ENCODE peak calls at places on chromosome 4, in ten cellular contexts. C is A549, X is fibroblast of pulmonary artery, N is cardiac fibroblast, L is IMR-90, R is brain microvascular endothelial cell, T is AG10803, E is PC-3, I is tibial artery, V is fibroblast of lung. H is an unnamed sample.

GRCh38 chr4:5747746-5748365 is 36.9 kb downstream of the EVC start:
- DNase-seq in R (peak), C (no peak), L (peak), E (peak), T (peak), X (peak), I (peak), N (peak), V (peak), H (peak)

GRCh38 chr4:109560687-109561452 is 824 bp downstream of the MCUB start:
- DNase-seq in I (peak), C (peak), T (peak), L (peak), R (peak), E (peak), X (peak), V (peak), N (peak), H (peak)

GRCh38 chr4:148261861-148262260 is 180.4 kb downstream of the NR3C2 start:
- DNase-seq in E (peak), C (no peak), L (peak), X (no peak), T (no peak), N (no peak), R (no peak), V (peak), I (no peak), H (no peak)

GRCh38 chr4:3371581-3372001 is 70.2 kb upstream of the HGFAC start:
- DNase-seq in X (peak), R (no peak), V (peak), E (no peak), N (peak), I (no peak), L (peak), C (no peak), T (no peak), H (no peak)

GRCh38 chr4:128177376-128177959 is 110.1 kb downstream of the PGRMC2 start:
- DNase-seq in I (no peak), L (no peak), R (no peak), E (no peak), C (no peak), T (peak), V (peak), X (no peak), N (peak), H (no peak)

GRCh38 chr4:73418677-73419076 is 14.6 kb downstream of the ALB start:
- DNase-seq in L (no peak), V (no peak), I (no peak), T (no peak), R (no peak), N (no peak), E (no peak), X (no peak), C (no peak), H (no peak)

GRCh38 chr4:154010377-154010776 is 221.5 kb upstream of the SFRP2 start:
- DNase-seq in X (no peak), E (no peak), C (no peak), V (no peak), T (peak), L (no peak), N (no peak), I (peak), R (no peak), H (peak)

GRCh38 chr4:23924556-23924955 is 34.7 kb upstream of the PPARGC1A start:
- DNase-seq in X (no peak), E (no peak), I (no peak), C (no peak), N (no peak), R (no peak), L (no peak), T (no peak), V (no peak), H (no peak)

GRCh38 chr4:81573817-81574216 is 102.1 kb upstream of the RASGEF1B start:
- DNase-seq in R (no peak), X (no peak), N (no peak), C (no peak), T (no peak), V (no peak), I (no peak), L (no peak), E (no peak), H (no peak)

GRCh38 chr4:1499465-1499864 is 93.2 kb upstream of the NKX1-1 start:
- DNase-seq in L (no peak), V (no peak), E (no peak), T (no peak), X (no peak), I (no peak), N (no peak), C (no peak), R (no peak), H (no peak)

GRCh38 chr4:164442167-164442566 is 311.8 kb upstream of the SMIM31 start:
- DNase-seq in L (peak), E (peak), C (no peak), X (no peak), V (peak), T (no peak), R (peak), I (no peak), N (no peak), H (peak)

GRCh38 chr4:8046925-8047541 is 107.4 kb upstream of the AFAP1 start:
- DNase-seq in X (no peak), V (no peak), T (no peak), C (no peak), E (no peak), N (no peak), L (no peak), I (no peak), R (no peak), H (no peak)

GRCh38 chr4:108571027-108571569 is 49.3 kb upstream of the RPL34 start:
- DNase-seq in V (peak), N (peak), I (no peak), R (peak), X (no peak), T (peak), E (no peak), C (no peak), L (peak), H (no peak)

GRCh38 chr4:109981936-109982335 is 69.3 kb downstream of the EGF start:
- DNase-seq in I (no peak), T (no peak), N (no peak), V (no peak), L (no peak), C (no peak), R (no peak), E (no peak), X (no peak), H (no peak)

GRCh38 chr4:128303986-128304385 is 16.4 kb upstream of the PGRMC2 start:
- DNase-seq in L (no peak), I (no peak), T (no peak), E (no peak), V (no peak), C (no peak), N (no peak), R (no peak), X (no peak), H (no peak)

GRCh38 chr4:3199661-3200422 is 49.1 kb upstream of the MSANTD1 start:
- DNase-seq in C (no peak), X (no peak), R (no peak), L (no peak), E (no peak), N (no peak), I (no peak), V (no peak), T (peak), H (peak)

GRCh38 chr4:140049924-140050681 is 103.9 kb downstream of the MAML3 start:
- DNase-seq in V (peak), X (peak), T (peak), N (peak), L (peak), C (peak), E (peak), R (no peak), I (no peak), H (peak)

GRCh38 chr4:3257691-3258482 is 8.9 kb downstream of the MSANTD1 start:
- DNase-seq in E (peak), R (no peak), X (peak), V (peak), C (no peak), L (peak), N (peak), T (peak), I (peak), H (peak)

GRCh38 chr4:70705146-70705855 is 16.5 kb upstream of the RUFY3 start:
- DNase-seq in C (peak), T (peak), V (peak), E (peak), R (peak), I (peak), L (peak), X (peak), N (peak), H (peak)

GRCh38 chr4:3527101-3527913 is 4.9 kb downstream of the LRPAP1 start:
- DNase-seq in I (no peak), V (no peak), X (no peak), N (no peak), C (no peak), R (no peak), E (no peak), T (no peak), L (no peak), H (no peak)

GRCh38 chr4:44157611-44158277 is 290.9 kb downstream of the KCTD8 start:
- DNase-seq in N (peak), X (peak), I (no peak), C (no peak), R (no peak), E (peak), V (peak), T (no peak), L (peak), H (no peak)

GRCh38 chr4:169956441-169956840 is 69.8 kb downstream of the MFAP3L start:
- DNase-seq in R (no peak), V (peak), I (no peak), E (no peak), L (no peak), C (no peak), T (peak), X (no peak), N (no peak), H (no peak)

GRCh38 chr4:84497220-84497834 is 1.8 kb downstream of the NKX6-1 start:
- DNase-seq in X (no peak), N (no peak), T (peak), C (no peak), E (no peak), L (peak), V (peak), I (no peak), R (no peak), H (peak)

GRCh38 chr4:144449623-144450022 is 196.3 kb upstream of the HHIP start:
- DNase-seq in C (no peak), T (peak), E (peak), X (peak), V (peak), N (peak), I (peak), R (no peak), L (no peak), H (peak)

GRCh38 chr4:3493720-3494492 is 30.8 kb downstream of the DOK7 start:
- DNase-seq in X (no peak), V (no peak), E (no peak), R (no peak), T (no peak), L (no peak), I (no peak), N (no peak), C (no peak), H (no peak)

GRCh38 chr4:147485167-147485566 is 4.3 kb downstream of the EDNRA start:
- DNase-seq in I (no peak), X (no peak), V (no peak), C (no peak), N (no peak), T (no peak), L (no peak), E (no peak), R (no peak), H (no peak)

GRCh38 chr4:118753685-118754084 is 68.5 kb downstream of the METTL14 start:
- DNase-seq in V (no peak), C (no peak), E (no peak), T (no peak), I (no peak), X (no peak), R (no peak), L (no peak), N (no peak), H (no peak)

GRCh38 chr4:70747874-70748273 is 26.1 kb downstream of the RUFY3 start:
- DNase-seq in L (peak), C (no peak), X (peak), V (peak), T (no peak), R (peak), I (no peak), E (no peak), N (peak), H (peak)

GRCh38 chr4:1862055-1862911 is 6.3 kb upstream of the LETM1 start:
- DNase-seq in E (no peak), N (no peak), R (no peak), T (no peak), C (no peak), I (no peak), V (no peak), X (no peak), L (no peak), H (no peak)

GRCh38 chr4:794911-795725 is 30.8 kb downstream of the CPLX1 start:
- DNase-seq in E (no peak), N (no peak), V (no peak), C (no peak), I (no peak), X (no peak), L (no peak), T (no peak), R (no peak), H (no peak)

GRCh38 chr4:39621582-39621981 is 17.1 kb downstream of the SMIM14 start:
- DNase-seq in X (peak), R (peak), V (peak), C (no peak), E (peak), T (peak), L (peak), N (peak), I (peak), H (peak)

GRCh38 chr4:76301068-76301774 is 5.3 kb upstream of the STBD1 start:
- DNase-seq in T (peak), V (peak), E (peak), L (peak), N (peak), C (peak), R (peak), X (peak), I (no peak), H (peak)

DNA sequence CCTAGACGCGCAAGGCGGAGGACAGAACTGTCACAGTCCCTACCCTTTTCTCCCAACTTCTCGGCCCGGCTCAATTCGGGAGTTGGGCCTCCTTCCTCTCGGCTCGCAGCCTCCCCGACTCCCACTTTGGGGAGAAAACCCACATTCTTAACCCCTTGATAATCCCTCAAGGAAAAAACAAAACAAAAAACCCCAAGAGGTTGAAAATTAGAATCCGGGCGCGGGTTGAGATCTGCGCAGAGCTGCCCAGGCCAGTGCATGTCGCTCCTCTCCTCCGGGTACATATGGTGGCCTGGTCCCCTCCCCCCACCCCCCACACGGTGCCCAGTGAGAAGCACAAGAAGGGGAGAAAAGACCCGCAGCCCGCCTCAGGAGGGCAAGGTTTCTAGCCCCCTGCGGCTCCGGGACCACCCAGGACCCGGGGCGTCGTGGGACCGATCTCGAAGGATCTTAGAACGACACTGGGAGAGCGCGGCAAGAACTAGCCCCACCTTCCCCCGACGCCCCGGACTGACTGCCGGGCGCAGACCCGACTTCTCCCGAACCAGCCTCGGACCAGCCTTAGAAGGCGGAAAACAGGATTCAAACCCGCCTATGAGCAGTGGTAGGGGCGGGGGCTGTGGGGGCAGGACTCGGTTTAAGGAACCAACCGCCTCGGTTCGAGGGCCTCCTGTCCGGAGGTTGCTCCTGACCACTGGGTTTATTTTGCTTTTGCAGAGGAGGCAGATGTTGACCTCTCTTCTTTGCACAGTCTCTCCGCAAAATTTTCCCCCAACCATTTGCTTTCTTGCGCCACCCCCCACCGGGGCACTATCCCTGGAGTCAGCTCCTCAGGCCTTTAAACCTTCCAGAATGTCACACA is 2.5 kb upstream of the PDGFRA start:
- DNase-seq in E (no peak), R (peak), C (no peak), I (peak), T (peak), N (peak), X (peak), L (peak), V (peak), H (peak)
- H3K4me3 ChIP-seq in E (peak), R (peak), C (no peak), I (peak), T (peak), N (peak), X (peak), L (peak), V (peak), H (peak)

GRCh38 chr4:156113138-156113537 is 159.5 kb upstream of the CTSO start:
- DNase-seq in L (no peak), E (peak), I (no peak), X (peak), R (no peak), N (peak), T (no peak), V (peak), C (no peak), H (no peak)

GRCh38 chr4:156111706-156112105 is 158.0 kb upstream of the CTSO start:
- DNase-seq in N (peak), C (no peak), I (no peak), X (no peak), T (no peak), R (no peak), E (no peak), L (no peak), V (no peak), H (no peak)

DNA sequence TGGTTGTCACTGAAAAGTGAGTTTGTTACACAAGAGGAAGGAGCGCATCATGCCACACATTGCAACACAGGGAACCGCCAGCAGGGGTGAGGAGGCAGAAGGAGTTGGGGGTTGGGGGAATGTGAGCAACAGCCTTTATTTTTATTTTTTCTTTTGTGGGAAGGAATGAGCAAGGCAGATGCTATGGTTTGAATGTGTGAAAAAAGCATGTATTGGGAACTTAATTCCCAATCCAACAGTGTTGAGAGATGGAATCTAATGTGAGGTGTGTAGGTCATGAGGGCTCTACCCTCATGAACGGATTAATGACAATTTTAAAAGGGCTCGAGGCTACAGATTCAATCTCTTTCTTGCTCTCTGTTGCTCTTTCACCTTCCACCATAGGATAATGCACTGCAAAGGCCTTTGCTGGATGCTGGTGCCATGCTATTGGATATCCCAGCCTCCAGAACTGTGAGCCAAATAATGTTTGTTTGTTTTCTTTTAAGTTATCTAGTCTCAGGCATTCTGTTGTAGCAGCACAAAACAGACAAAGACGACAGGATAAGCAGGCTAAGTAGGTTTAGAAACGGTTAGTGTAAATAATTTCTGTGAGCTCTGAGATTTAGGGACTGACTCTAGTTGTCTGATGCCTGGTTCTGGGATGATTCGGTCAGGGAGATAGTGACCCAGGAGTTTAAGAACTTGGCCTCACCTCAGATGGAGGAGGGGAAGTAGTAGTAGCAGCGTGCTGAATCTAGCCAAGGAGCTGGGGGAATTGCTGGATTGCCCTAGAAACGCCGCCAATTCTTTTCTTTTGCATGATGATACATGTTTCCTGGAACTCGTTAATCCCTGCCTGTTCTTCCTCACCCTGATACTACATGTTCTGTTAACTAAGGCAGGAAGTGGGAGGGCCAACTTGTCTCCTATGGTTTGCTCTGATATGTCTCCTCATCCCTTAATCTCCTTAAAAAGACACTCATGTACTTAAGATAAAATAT is 156.6 kb upstream of the CTSO start:
- DNase-seq in T (peak), L (peak), X (peak), R (no peak), E (no peak), N (peak), I (no peak), V (peak), C (peak), H (peak)
- TF ChIP-seq CTCF in T (peak), L (no peak), X (peak), R (peak), E (peak), N (peak), I (no peak), V (no peak), C (no peak), H (peak)

DNA sequence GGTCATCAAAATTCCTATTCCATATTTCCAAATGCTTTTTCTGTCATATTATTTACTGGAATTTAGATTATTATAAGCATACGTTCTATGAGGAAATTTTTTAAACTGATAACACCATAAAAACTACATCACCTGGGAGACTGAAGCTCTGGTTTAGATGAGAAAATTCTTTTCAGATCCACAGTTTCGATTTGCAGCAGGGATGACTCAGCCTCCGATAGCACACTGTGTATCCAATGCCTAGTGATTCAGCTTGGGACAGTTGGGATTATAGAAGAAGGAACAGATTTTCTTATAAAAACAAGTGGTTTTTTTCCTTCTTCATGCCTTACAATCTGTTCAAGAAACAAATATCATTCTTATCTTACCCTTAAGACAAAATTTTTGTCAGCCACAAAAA is 129.0 kb downstream of the FBXO8 start:
- DNase-seq in E (peak), L (peak), X (peak), R (peak), C (peak), V (peak), I (no peak), N (peak), T (peak), H (peak)
- H3K4me3 ChIP-seq in E (peak), L (peak), X (peak), R (peak), C (peak), V (peak), I (peak), N (peak), T (peak), H (peak)

GRCh38 chr4:185421366-185422124 is 4.2 kb downstream of the UFSP2 start:
- DNase-seq in R (peak), X (peak), C (no peak), N (peak), T (peak), I (no peak), V (peak), E (no peak), L (peak), H (peak)
- TF ChIP-seq CTCF in R (no peak), X (no peak), C (no peak), N (no peak), T (no peak), I (no peak), V (no peak), E (no peak), L (no peak), H (no peak)

GRCh38 chr4:68373513-68373912 is 23.6 kb upstream of the YTHDC1 start:
- DNase-seq in R (peak), N (peak), V (peak), E (no peak), L (peak), I (peak), X (peak), C (no peak), T (peak), H (peak)
- H3K4me3 ChIP-seq in R (peak), N (no peak), V (peak), E (no peak), L (no peak), I (peak), X (peak), C (no peak), T (peak), H (peak)

DNA sequence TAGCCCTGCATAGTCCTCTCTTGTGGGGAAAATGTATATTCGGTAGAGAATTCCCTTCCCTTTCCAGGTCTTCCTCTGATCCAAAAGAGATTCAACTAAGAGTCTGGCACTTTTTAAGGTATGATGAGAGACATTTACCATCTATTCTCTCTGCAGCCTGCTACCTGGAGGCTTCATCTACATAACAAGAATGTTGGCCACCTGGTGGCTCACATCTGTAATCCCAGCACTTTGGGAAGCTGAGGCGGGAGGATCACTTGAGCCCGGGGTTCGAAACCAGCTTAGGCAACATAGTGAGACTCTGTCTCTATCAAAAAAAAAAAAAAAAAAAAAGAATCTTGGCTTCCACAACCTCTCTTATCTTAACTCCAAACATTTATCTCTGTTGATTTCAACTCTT is 40.4 kb upstream of the NOCT start:
- DNase-seq in T (no peak), V (no peak), R (no peak), L (no peak), C (no peak), N (no peak), X (no peak), I (no peak), E (no peak), H (no peak)
- TF ChIP-seq CTCF in T (no peak), V (no peak), R (peak), L (no peak), C (no peak), N (no peak), X (no peak), I (no peak), E (no peak), H (no peak)